ENCODE peak calls at places on chromosomes 1 and 21, in four cellular contexts. A is K562, C is endothelial cell of umbilical vein, S is GM12878. M is an unnamed sample.

GRCh38 chr1:17790383-17791054 is 35.4 kb downstream of the ACTL8 start:
- DNase-seq in C (no peak), S (no peak), A (no peak), M (no peak)

GRCh38 chr1:29576510-29576909 is 340.2 kb downstream of the PTPRU start:
- DNase-seq in A (no peak), C (no peak), S (no peak), M (no peak)

GRCh38 chr1:182129398-182129797 is 67.9 kb upstream of the ZNF648 start:
- DNase-seq in C (no peak), S (no peak), A (no peak), M (no peak)

GRCh38 chr1:203271962-203272632 is 33.2 kb upstream of the BTG2 start:
- DNase-seq in A (no peak), S (no peak), C (no peak), M (no peak)

GRCh38 chr1:152110365-152110859 is 4.8 kb downstream of the TCHH start:
- DNase-seq in C (peak; percentile 49), S (no peak), A (no peak), M (peak; percentile 44)

GRCh38 chr1:23797478-23798448 is 2.8 kb downstream of the GALE start:
- DNase-seq in A (no peak), C (no peak), S (no peak), M (no peak)

GRCh38 chr1:32755810-32756159 is 53.2 kb upstream of the SYNC start:
- DNase-seq in C (no peak), A (peak; percentile 94), S (no peak), M (no peak)

GRCh38 chr1:178189814-178190213 is 95.9 kb downstream of the RASAL2 start:
- DNase-seq in S (peak; percentile 5), C (peak; percentile 48), A (peak; percentile 14), M (peak; percentile 11)

GRCh38 chr1:160797861-160798273 is 1.9 kb downstream of the LY9 start:
- DNase-seq in A (no peak), S (no peak), C (no peak), M (no peak)

GRCh38 chr1:96096138-96097011 is 625.2 kb upstream of the PTBP2 start:
- DNase-seq in S (no peak), C (no peak), A (no peak), M (no peak)

GRCh38 chr1:56578963-56579875 is at the start of gene PLPP3:
- DNase-seq in S (no peak), C (peak; percentile 94), A (peak; percentile 16), M (peak; percentile 94)

GRCh38 chr1:235336903-235337302 is 8.5 kb downstream of the GGPS1 start:
- DNase-seq in C (no peak), A (no peak), S (no peak), M (peak; percentile 39)

GRCh38 chr21:44611551-44611950 is 328 bp upstream of the KRTAP10-8 start:
- DNase-seq in S (no peak), C (no peak), A (no peak), M (no peak)

GRCh38 chr1:154849645-154850131 is 20.4 kb downstream of the KCNN3 start:
- DNase-seq in A (no peak), C (no peak), S (peak; percentile 60), M (no peak)

GRCh38 chr1:170445096-170445495 is 86.9 kb upstream of the GORAB start:
- DNase-seq in C (no peak), S (no peak), A (no peak), M (peak; percentile 84)

GRCh38 chr1:156319664-156320063 is 18.4 kb downstream of the CCT3 start:
- DNase-seq in A (no peak), S (no peak), C (peak; percentile 60), M (peak; percentile 34)

GRCh38 chr1:220526294-220526693 is 1.6 kb upstream of the MARK1 start:
- DNase-seq in A (no peak), S (no peak), C (no peak), M (no peak)

GRCh38 chr1:221503268-221503667 is 238.6 kb downstream of the DUSP10 start:
- DNase-seq in S (no peak), C (no peak), A (no peak), M (no peak)

GRCh38 chr1:1062364-1063163 is 11.5 kb downstream of the RNF223 start:
- DNase-seq in A (peak; percentile 80), S (no peak), C (no peak), M (peak; percentile 18)

GRCh38 chr1:21350132-21350885 is 60.0 kb upstream of the ECE1 start:
- DNase-seq in S (no peak), A (no peak), C (no peak), M (no peak)

GRCh38 chr1:178690496-178690895 is 34.5 kb upstream of the RALGPS2 start:
- DNase-seq in S (no peak), A (no peak), C (no peak), M (no peak)

GRCh38 chr21:33976082-33976979 is 60.7 kb upstream of the ATP5PO start:
- DNase-seq in A (peak; percentile 87), C (no peak), S (peak; percentile 90), M (peak; percentile 94)

GRCh38 chr1:205144751-205145150 is 23.0 kb upstream of the RBBP5 start:
- DNase-seq in S (no peak), A (no peak), C (peak; percentile 74), M (peak; percentile 79)

GRCh38 chr1:22936681-22937080 is 36.0 kb downstream of the LACTBL1 start:
- DNase-seq in A (no peak), C (no peak), S (no peak), M (no peak)

GRCh38 chr1:100313382-100313781 is 38.9 kb upstream of the CDC14A start:
- DNase-seq in C (no peak), S (no peak), A (no peak), M (no peak)

GRCh38 chr1:151131832-151132675 is 14.4 kb downstream of the SEMA6C start:
- DNase-seq in S (no peak), A (no peak), C (no peak), M (no peak)

GRCh38 chr1:54125671-54126070 is 27.1 kb downstream of the CDCP2 start:
- DNase-seq in A (peak; percentile 27), S (no peak), C (peak; percentile 55), M (peak; percentile 26)

GRCh38 chr1:117970251-117970650 is 40.7 kb downstream of the WDR3 start:
- DNase-seq in S (no peak), C (no peak), A (no peak), M (no peak)

GRCh38 chr1:223810586-223810985 is 35.2 kb downstream of the TP53BP2 start:
- DNase-seq in C (peak; percentile 17), A (no peak), S (no peak), M (no peak)

GRCh38 chr1:165903672-165904071 is 76.3 kb downstream of the UCK2 start:
- DNase-seq in A (no peak), S (no peak), C (peak; percentile 86), M (peak; percentile 80)

GRCh38 chr1:89190017-89190416 is 8.7 kb downstream of the GBP4 start:
- DNase-seq in A (no peak), S (no peak), C (no peak), M (no peak)

GRCh38 chr21:43323244-43324005 is 103.5 kb downstream of the SIK1 start:
- DNase-seq in A (no peak), S (no peak), C (no peak), M (no peak)

GRCh38 chr1:11982010-11982392 is 1.8 kb downstream of the MFN2 start:
- DNase-seq in S (no peak), A (no peak), C (peak; percentile 23), M (peak; percentile 46)

GRCh38 chr1:119467857-119468666 is 38.9 kb upstream of the HSD3B1 start:
- DNase-seq in S (no peak), C (no peak), A (no peak), M (no peak)

GRCh38 chr1:53524428-53525400 is 65.5 kb downstream of the DMRTB1 start:
- DNase-seq in S (no peak), C (no peak), A (peak; percentile 14), M (no peak)

GRCh38 chr1:15429701-15430149 is 8.5 kb upstream of the CTRC start:
- DNase-seq in C (no peak), S (no peak), A (no peak), M (peak; percentile 87)

DNA sequence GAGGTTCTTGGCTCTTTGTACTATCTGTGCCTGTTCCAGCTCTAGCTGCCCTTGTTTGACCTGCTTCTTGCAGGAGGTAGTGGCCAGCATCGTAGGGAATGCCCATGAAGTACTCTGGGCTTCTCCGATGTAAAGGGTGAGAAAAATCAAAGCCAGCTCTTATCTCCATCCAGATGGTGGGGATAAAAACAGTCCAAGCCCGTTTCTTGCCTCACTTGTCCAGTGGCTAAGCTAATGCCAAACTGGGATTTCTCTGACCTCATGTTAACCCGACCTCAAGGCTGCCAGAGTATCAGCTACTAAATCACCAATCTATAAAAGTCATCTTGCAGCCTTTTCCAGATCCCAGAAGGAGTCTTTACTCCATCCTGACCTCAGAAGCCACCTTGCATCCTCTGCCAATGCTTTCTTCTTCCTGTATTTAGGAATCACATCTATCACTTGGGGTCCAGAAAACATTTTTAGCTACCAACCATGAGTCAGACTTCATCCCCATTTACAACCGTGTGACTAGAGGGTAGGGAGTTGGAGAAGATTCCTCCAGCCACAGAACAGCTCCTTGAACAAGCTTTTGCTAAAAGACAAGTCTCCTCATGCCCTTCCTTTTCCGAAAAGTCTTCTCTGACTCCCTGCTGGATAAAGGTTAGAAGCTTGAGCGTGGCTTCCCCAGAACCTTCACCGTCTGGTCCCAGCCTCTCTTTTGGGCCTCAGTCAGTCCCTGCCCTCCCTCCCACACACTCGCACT is 35.9 kb downstream of the KCNC4 start:
- DNase-seq in A (no peak), C (no peak), S (no peak), M (no peak)
- TF ChIP-seq FOS in A (no peak), C (no peak), S (no peak), M (no peak)

GRCh38 chr1:2971609-2972008 is 49.7 kb upstream of the ACTRT2 start:
- DNase-seq in C (no peak), S (no peak), A (no peak), M (no peak)
- TF ChIP-seq FOS in C (no peak), S (no peak), A (no peak), M (no peak)

GRCh38 chr1:75034376-75034775 is 99.8 kb upstream of the LHX8 start:
- DNase-seq in C (no peak), S (no peak), A (no peak), M (no peak)
- TF ChIP-seq FOS in C (no peak), S (no peak), A (no peak), M (no peak)

DNA sequence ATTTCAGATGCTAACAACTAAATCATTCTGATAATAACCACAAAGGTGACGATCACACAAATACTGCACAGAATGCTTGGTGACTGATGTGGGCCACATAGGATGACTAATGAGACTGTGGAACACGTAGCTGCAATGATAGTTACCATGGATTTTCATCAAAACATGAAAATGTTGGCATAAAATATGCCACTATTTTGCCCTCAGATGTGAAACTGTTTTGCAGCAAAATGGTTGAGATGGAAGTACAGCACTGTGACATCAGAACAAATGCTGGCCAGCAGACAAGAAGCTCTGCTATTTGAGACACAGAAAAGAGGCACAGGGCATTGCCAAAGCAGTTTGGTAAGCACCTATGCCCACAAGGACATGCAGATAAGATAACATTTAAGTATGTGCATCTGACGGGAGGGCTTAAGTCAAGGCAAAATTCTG is 83.8 kb downstream of the NIBAN1 start:
- DNase-seq in A (no peak), S (no peak), C (no peak), M (peak; percentile 28)
- TF ChIP-seq FOS in A (no peak), S (no peak), C (no peak), M (no peak)

GRCh38 chr21:29077651-29078090 is 4.2 kb upstream of the CCT8 start:
- DNase-seq in A (no peak), C (peak; percentile 66), S (peak; percentile 45), M (peak; percentile 48)
- TF ChIP-seq FOS in A (no peak), C (no peak), S (no peak), M (no peak)

DNA sequence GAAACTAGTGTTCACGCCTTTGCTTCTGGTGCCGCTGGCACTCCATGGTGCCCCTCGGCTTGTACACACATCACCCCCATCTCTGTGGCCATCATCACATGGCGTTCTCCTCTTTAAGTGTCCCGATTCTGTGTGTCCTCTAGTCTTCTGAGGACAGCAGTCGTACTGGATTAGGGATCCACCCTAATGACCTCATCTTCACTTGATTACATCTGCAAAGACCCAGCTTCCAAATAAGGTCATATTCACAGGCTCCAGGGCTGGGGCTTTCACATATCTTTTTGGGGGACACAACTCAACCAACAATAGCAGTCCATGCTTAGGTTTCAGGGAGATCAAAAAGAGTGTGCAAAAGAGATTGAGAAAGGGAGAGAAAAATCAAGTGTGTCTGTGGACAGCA is 64.9 kb downstream of the HLCS start:
- DNase-seq in A (no peak), C (no peak), S (no peak), M (no peak)
- TF ChIP-seq FOS in A (no peak), C (no peak), S (no peak), M (no peak)